ENCODE peak calls at places on chromosomes 2 and 18, in seven cellular contexts. One of them, this sample, is unnamed.

GRCh38 chr2:201118957-201119848 is 3.2 kb downstream of the CFLAR start:
- DNase-seq in cardiac muscle cell: peak; percentile 25
- DNase-seq in upper lobe of right lung: no peak
- DNase-seq in brain microvascular endothelial cell: no peak
- DNase-seq in uterus: no peak
- DNase-seq in A673: peak; percentile 81
- DNase-seq in colonic mucosa: no peak
- DNase-seq in this sample: no peak

GRCh38 chr18:32742620-32743019 is 30.2 kb downstream of the KLHL14 start:
- DNase-seq in cardiac muscle cell: no peak
- DNase-seq in uterus: no peak
- DNase-seq in A673: peak; percentile 18
- DNase-seq in colonic mucosa: no peak
- DNase-seq in brain microvascular endothelial cell: no peak
- DNase-seq in upper lobe of right lung: no peak
- DNase-seq in this sample: no peak

GRCh38 chr2:199228887-199229819 is 228.6 kb downstream of the SATB2 start:
- DNase-seq in cardiac muscle cell: no peak
- DNase-seq in A673: no peak
- DNase-seq in colonic mucosa: no peak
- DNase-seq in uterus: no peak
- DNase-seq in upper lobe of right lung: no peak
- DNase-seq in brain microvascular endothelial cell: peak; percentile 82
- DNase-seq in this sample: no peak

GRCh38 chr2:68745006-68745405 is 10.4 kb downstream of the ARHGAP25 start:
- DNase-seq in brain microvascular endothelial cell: no peak
- DNase-seq in colonic mucosa: peak; percentile 4
- DNase-seq in upper lobe of right lung: no peak
- DNase-seq in uterus: no peak
- DNase-seq in cardiac muscle cell: no peak
- DNase-seq in A673: no peak
- DNase-seq in this sample: no peak

GRCh38 chr2:20588918-20589871 is 61.7 kb downstream of the HS1BP3 start:
- DNase-seq in upper lobe of right lung: peak; percentile 47
- DNase-seq in A673: no peak
- DNase-seq in cardiac muscle cell: no peak
- DNase-seq in uterus: peak; percentile 11
- DNase-seq in colonic mucosa: no peak
- DNase-seq in brain microvascular endothelial cell: no peak
- DNase-seq in this sample: no peak

GRCh38 chr2:38554973-38555595 is 47.6 kb downstream of the HNRNPLL start:
- DNase-seq in upper lobe of right lung: no peak
- DNase-seq in A673: peak; percentile 55
- DNase-seq in brain microvascular endothelial cell: peak; percentile 44
- DNase-seq in colonic mucosa: no peak
- DNase-seq in cardiac muscle cell: no peak
- DNase-seq in uterus: no peak
- DNase-seq in this sample: no peak

GRCh38 chr2:201779996-201780673 is 598 bp downstream of the ALS2 start:
- DNase-seq in cardiac muscle cell: no peak
- DNase-seq in colonic mucosa: peak; percentile 30
- DNase-seq in brain microvascular endothelial cell: peak; percentile 15
- DNase-seq in upper lobe of right lung: no peak
- DNase-seq in uterus: no peak
- DNase-seq in A673: peak; percentile 45
- DNase-seq in this sample: no peak

GRCh38 chr2:19256239-19256638 is 102.2 kb downstream of the OSR1 start:
- DNase-seq in upper lobe of right lung: no peak
- DNase-seq in A673: no peak
- DNase-seq in brain microvascular endothelial cell: peak; percentile 66
- DNase-seq in cardiac muscle cell: no peak
- DNase-seq in uterus: no peak
- DNase-seq in colonic mucosa: no peak
- DNase-seq in this sample: no peak

GRCh38 chr2:233413529-233414272 is 59.4 kb downstream of the DGKD start:
- DNase-seq in cardiac muscle cell: no peak
- DNase-seq in colonic mucosa: no peak
- DNase-seq in upper lobe of right lung: peak; percentile 87
- DNase-seq in brain microvascular endothelial cell: peak; percentile 62
- DNase-seq in A673: peak; percentile 93
- DNase-seq in uterus: peak; percentile 34
- DNase-seq in this sample: peak; percentile 48

GRCh38 chr2:224085811-224086210 is 46.7 kb upstream of the SERPINE2 start:
- DNase-seq in colonic mucosa: no peak
- DNase-seq in brain microvascular endothelial cell: no peak
- DNase-seq in cardiac muscle cell: no peak
- DNase-seq in uterus: no peak
- DNase-seq in A673: no peak
- DNase-seq in upper lobe of right lung: no peak
- DNase-seq in this sample: no peak

GRCh38 chr2:37219046-37219445 is 12.3 kb downstream of the CEBPZ start:
- DNase-seq in upper lobe of right lung: no peak
- DNase-seq in uterus: no peak
- DNase-seq in brain microvascular endothelial cell: no peak
- DNase-seq in colonic mucosa: no peak
- DNase-seq in A673: no peak
- DNase-seq in cardiac muscle cell: no peak
- DNase-seq in this sample: no peak

GRCh38 chr2:130165293-130166016 is 15.9 kb downstream of the SMPD4 start:
- DNase-seq in upper lobe of right lung: no peak
- DNase-seq in brain microvascular endothelial cell: no peak
- DNase-seq in colonic mucosa: no peak
- DNase-seq in cardiac muscle cell: no peak
- DNase-seq in uterus: no peak
- DNase-seq in A673: no peak
- DNase-seq in this sample: no peak

GRCh38 chr2:175742367-175742766 is 259.7 kb downstream of the LNPK start:
- DNase-seq in brain microvascular endothelial cell: peak; percentile 77
- DNase-seq in uterus: no peak
- DNase-seq in upper lobe of right lung: no peak
- DNase-seq in cardiac muscle cell: no peak
- DNase-seq in A673: no peak
- DNase-seq in colonic mucosa: no peak
- DNase-seq in this sample: no peak

GRCh38 chr2:63849381-63850203 is 7.9 kb downstream of the UGP2 start:
- DNase-seq in upper lobe of right lung: no peak
- DNase-seq in uterus: no peak
- DNase-seq in A673: no peak
- DNase-seq in colonic mucosa: no peak
- DNase-seq in brain microvascular endothelial cell: no peak
- DNase-seq in cardiac muscle cell: no peak
- DNase-seq in this sample: no peak

GRCh38 chr2:40098786-40099470 is 319.9 kb upstream of the THUMPD2 start:
- DNase-seq in colonic mucosa: no peak
- DNase-seq in A673: no peak
- DNase-seq in upper lobe of right lung: no peak
- DNase-seq in uterus: no peak
- DNase-seq in cardiac muscle cell: no peak
- DNase-seq in brain microvascular endothelial cell: peak; percentile 48
- DNase-seq in this sample: no peak

DNA sequence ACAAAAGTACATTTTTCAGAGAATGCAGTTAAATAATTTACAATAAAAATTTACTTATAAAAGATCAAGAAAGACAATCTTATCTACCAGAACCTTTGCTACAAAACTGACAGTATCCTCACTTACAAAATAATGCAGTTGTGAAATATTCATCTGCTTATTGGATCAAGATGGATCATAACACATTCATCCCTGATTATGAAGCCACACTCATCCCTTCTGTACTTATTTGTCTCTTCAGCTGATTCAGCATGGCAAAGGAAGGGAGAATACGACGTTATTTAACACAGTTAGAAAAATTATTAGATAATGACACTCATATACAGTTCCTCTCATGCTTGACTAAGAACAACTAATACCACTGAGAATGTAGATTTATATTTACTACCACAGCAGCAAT is 46.4 kb downstream of the TCF4 start:
- DNase-seq in cardiac muscle cell: no peak
- DNase-seq in brain microvascular endothelial cell: no peak
- DNase-seq in A673: no peak
- DNase-seq in upper lobe of right lung: no peak
- DNase-seq in colonic mucosa: no peak
- DNase-seq in uterus: no peak
- DNase-seq in this sample: no peak
- H3K36me3 ChIP-seq in cardiac muscle cell: no peaks in the 10 kb centered on the region
- H3K36me3 ChIP-seq in brain microvascular endothelial cell: no peaks in the 10 kb centered on the region
- H3K36me3 ChIP-seq in A673: no peaks in the 10 kb centered on the region
- H3K36me3 ChIP-seq in upper lobe of right lung: no peaks in the 10 kb centered on the region
- H3K36me3 ChIP-seq in colonic mucosa: no peaks in the 10 kb centered on the region
- H3K36me3 ChIP-seq in uterus: no peaks in the 10 kb centered on the region
- H3K36me3 ChIP-seq in this sample: no peaks in the 10 kb centered on the region

GRCh38 chr2:96856776-96857673 is 791 bp downstream of the ANKRD39 start:
- DNase-seq in upper lobe of right lung: no peak
- DNase-seq in brain microvascular endothelial cell: no peak
- DNase-seq in colonic mucosa: peak; percentile 58
- DNase-seq in A673: peak; percentile 30
- DNase-seq in cardiac muscle cell: peak; percentile 37
- DNase-seq in uterus: no peak
- DNase-seq in this sample: no peak

GRCh38 chr2:96852667-96853066 is 5.1 kb downstream of the ANKRD39 start:
- DNase-seq in colonic mucosa: no peak
- DNase-seq in brain microvascular endothelial cell: no peak
- DNase-seq in upper lobe of right lung: no peak
- DNase-seq in cardiac muscle cell: no peak
- DNase-seq in A673: no peak
- DNase-seq in uterus: no peak
- DNase-seq in this sample: no peak

GRCh38 chr2:96848264-96848663 is 4.4 kb upstream of the ANKRD23 start:
- DNase-seq in cardiac muscle cell: peak; percentile 48
- DNase-seq in brain microvascular endothelial cell: no peak
- DNase-seq in upper lobe of right lung: no peak
- DNase-seq in uterus: no peak
- DNase-seq in A673: no peak
- DNase-seq in colonic mucosa: no peak
- DNase-seq in this sample: no peak

GRCh38 chr2:96847586-96847985 is 3.8 kb upstream of the ANKRD23 start:
- DNase-seq in upper lobe of right lung: no peak
- DNase-seq in A673: no peak
- DNase-seq in colonic mucosa: no peak
- DNase-seq in uterus: no peak
- DNase-seq in cardiac muscle cell: no peak
- DNase-seq in brain microvascular endothelial cell: no peak
- DNase-seq in this sample: no peak

GRCh38 chr2:96853321-96853720 is 4.5 kb downstream of the ANKRD39 start:
- DNase-seq in brain microvascular endothelial cell: no peak
- DNase-seq in uterus: no peak
- DNase-seq in A673: no peak
- DNase-seq in upper lobe of right lung: no peak
- DNase-seq in cardiac muscle cell: no peak
- DNase-seq in colonic mucosa: no peak
- DNase-seq in this sample: no peak
- H3K36me3 ChIP-seq in brain microvascular endothelial cell: peaks cover 15% of the 10 kb centered on the region
- H3K36me3 ChIP-seq in uterus: no peaks in the 10 kb centered on the region
- H3K36me3 ChIP-seq in A673: peaks cover 33% of the 10 kb centered on the region
- H3K36me3 ChIP-seq in upper lobe of right lung: peaks cover 51% of the 10 kb centered on the region
- H3K36me3 ChIP-seq in cardiac muscle cell: peaks cover 17% of the 10 kb centered on the region
- H3K36me3 ChIP-seq in colonic mucosa: no peaks in the 10 kb centered on the region
- H3K36me3 ChIP-seq in this sample: no peaks in the 10 kb centered on the region

GRCh38 chr2:99399063-99399462 is 61.9 kb downstream of the EIF5B start:
- DNase-seq in colonic mucosa: no peak
- DNase-seq in A673: no peak
- DNase-seq in cardiac muscle cell: no peak
- DNase-seq in upper lobe of right lung: no peak
- DNase-seq in uterus: no peak
- DNase-seq in brain microvascular endothelial cell: no peak
- DNase-seq in this sample: no peak

GRCh38 chr2:99398303-99398702 is 61.1 kb downstream of the EIF5B start:
- DNase-seq in cardiac muscle cell: no peak
- DNase-seq in upper lobe of right lung: no peak
- DNase-seq in brain microvascular endothelial cell: no peak
- DNase-seq in A673: no peak
- DNase-seq in uterus: no peak
- DNase-seq in colonic mucosa: no peak
- DNase-seq in this sample: no peak

GRCh38 chr2:99399795-99400194 is 62.6 kb downstream of the EIF5B start:
- DNase-seq in colonic mucosa: no peak
- DNase-seq in cardiac muscle cell: no peak
- DNase-seq in A673: no peak
- DNase-seq in uterus: no peak
- DNase-seq in brain microvascular endothelial cell: no peak
- DNase-seq in upper lobe of right lung: no peak
- DNase-seq in this sample: no peak

GRCh38 chr2:99395589-99396130 is 58.5 kb downstream of the EIF5B start:
- DNase-seq in colonic mucosa: no peak
- DNase-seq in upper lobe of right lung: no peak
- DNase-seq in cardiac muscle cell: peak; percentile 28
- DNase-seq in A673: no peak
- DNase-seq in uterus: no peak
- DNase-seq in brain microvascular endothelial cell: no peak
- DNase-seq in this sample: no peak

DNA sequence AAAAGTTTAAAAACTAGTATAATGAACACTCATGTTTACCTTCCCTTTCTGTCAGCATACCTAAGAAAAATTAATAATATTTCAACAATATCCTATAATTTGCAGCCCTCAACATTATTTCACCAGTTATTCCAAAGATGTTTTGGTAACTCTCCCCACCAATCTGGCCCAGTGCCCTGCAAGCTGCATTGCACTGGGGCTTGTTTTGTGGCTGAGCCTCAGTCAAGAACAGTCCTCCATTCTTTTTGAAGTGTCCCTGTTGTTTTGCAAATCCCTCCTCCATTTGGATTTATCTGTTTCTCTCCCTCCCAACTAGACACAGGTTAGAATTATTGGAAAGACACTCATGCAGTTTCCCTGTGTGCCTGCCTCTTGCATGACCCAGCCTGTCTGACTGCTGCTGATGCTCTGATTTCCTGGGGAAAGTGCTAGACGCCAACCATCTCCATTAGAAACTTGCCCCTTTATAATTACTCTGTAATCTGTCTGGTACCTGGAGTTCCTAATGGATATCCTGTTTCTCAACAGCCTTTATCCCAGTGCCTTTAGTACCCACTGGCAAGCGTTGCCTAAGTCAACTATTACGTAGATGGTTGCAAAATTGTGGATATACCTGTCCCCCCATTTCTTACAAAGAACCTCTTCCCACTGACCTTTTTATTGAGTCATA is 60.2 kb downstream of the EIF5B start:
- DNase-seq in uterus: no peak
- DNase-seq in cardiac muscle cell: no peak
- DNase-seq in brain microvascular endothelial cell: no peak
- DNase-seq in colonic mucosa: no peak
- DNase-seq in upper lobe of right lung: no peak
- DNase-seq in A673: no peak
- DNase-seq in this sample: no peak
- H3K36me3 ChIP-seq in uterus: no peaks in the 10 kb centered on the region
- H3K36me3 ChIP-seq in cardiac muscle cell: peaks cover 62% of the 10 kb centered on the region
- H3K36me3 ChIP-seq in brain microvascular endothelial cell: peaks cover 72% of the 10 kb centered on the region
- H3K36me3 ChIP-seq in colonic mucosa: peaks cover 17% of the 10 kb centered on the region
- H3K36me3 ChIP-seq in upper lobe of right lung: peaks cover 100% of the 10 kb centered on the region
- H3K36me3 ChIP-seq in A673: peaks cover 95% of the 10 kb centered on the region
- H3K36me3 ChIP-seq in this sample: peaks cover 74% of the 10 kb centered on the region

DNA sequence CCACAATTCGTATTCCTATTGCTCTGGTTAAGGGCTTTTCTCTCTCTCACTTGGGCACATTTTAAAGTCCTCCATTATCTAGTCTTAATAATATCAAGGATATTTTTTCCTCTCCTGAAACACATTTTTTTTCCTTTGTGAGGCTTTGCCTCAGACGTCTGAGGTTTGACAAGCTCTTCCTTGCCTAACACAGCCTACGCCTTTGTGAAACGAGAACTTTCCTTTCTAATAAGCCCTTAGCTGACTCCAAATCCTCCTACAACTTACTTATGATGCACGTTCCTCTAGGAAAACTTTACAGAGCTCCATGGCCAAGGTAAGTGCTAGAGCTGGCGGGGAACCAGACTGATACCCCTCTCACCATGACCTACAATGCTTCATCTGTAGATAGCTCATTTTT is 841.5 kb downstream of the SOCS6 start:
- DNase-seq in colonic mucosa: no peak
- DNase-seq in brain microvascular endothelial cell: no peak
- DNase-seq in upper lobe of right lung: no peak
- DNase-seq in cardiac muscle cell: no peak
- DNase-seq in A673: no peak
- DNase-seq in uterus: no peak
- DNase-seq in this sample: no peak
- H3K36me3 ChIP-seq in colonic mucosa: no peaks in the 10 kb centered on the region
- H3K36me3 ChIP-seq in brain microvascular endothelial cell: no peaks in the 10 kb centered on the region
- H3K36me3 ChIP-seq in upper lobe of right lung: no peaks in the 10 kb centered on the region
- H3K36me3 ChIP-seq in cardiac muscle cell: no peaks in the 10 kb centered on the region
- H3K36me3 ChIP-seq in A673: no peaks in the 10 kb centered on the region
- H3K36me3 ChIP-seq in uterus: no peaks in the 10 kb centered on the region
- H3K36me3 ChIP-seq in this sample: no peaks in the 10 kb centered on the region

This sample was measured in pancreas.